ENCODE peak calls at places on chromosome 5, in seven cellular contexts. T is psoas muscle, A is PC-3, Y is K562, R is upper lobe of left lung, G is DND-41, Z is A549. V is an unnamed sample.

GRCh38 chr5:53991942-53992341 is 318.4 kb downstream of the ARL15 start:
- ATAC-seq in R (no peak), A (no peak), T (no peak), Z (no peak), G (no peak), Y (peak; percentile 68), V (no peak)

GRCh38 chr5:139164020-139164419 is 34.1 kb downstream of the SIL1 start:
- ATAC-seq in T (no peak), Z (no peak), G (no peak), Y (peak; percentile 43), A (no peak), R (no peak), V (no peak)

GRCh38 chr5:170502692-170503091 is 1.1 kb upstream of the KCNIP1 start:
- ATAC-seq in T (no peak), Y (no peak), Z (no peak), G (no peak), A (no peak), R (no peak), V (no peak)

GRCh38 chr5:131384616-131385214 is 120.9 kb downstream of the CDC42SE2 start:
- ATAC-seq in T (no peak), G (no peak), Z (no peak), A (no peak), Y (peak; percentile 3), R (no peak), V (no peak)

GRCh38 chr5:10421841-10422691 is 19.6 kb upstream of the ROPN1L start:
- ATAC-seq in G (no peak), Z (no peak), Y (no peak), A (no peak), R (peak; percentile 55), T (no peak), V (no peak)

GRCh38 chr5:169020102-169020501 is 280.8 kb downstream of the SLIT3 start:
- ATAC-seq in A (no peak), T (no peak), G (no peak), Z (no peak), R (no peak), Y (peak; percentile 66), V (no peak)

GRCh38 chr5:174151579-174152181 is 106.2 kb downstream of the NSG2 start:
- ATAC-seq in Z (no peak), Y (no peak), A (no peak), R (no peak), G (no peak), T (no peak), V (no peak)

GRCh38 chr5:126438871-126439270 is 15.7 kb downstream of the GRAMD2B start:
- ATAC-seq in R (no peak), Z (no peak), A (no peak), T (no peak), G (no peak), Y (no peak), V (no peak)

GRCh38 chr5:67476531-67476930 is 279.9 kb upstream of the CD180 start:
- ATAC-seq in Y (no peak), G (no peak), R (no peak), A (no peak), Z (no peak), T (no peak), V (no peak)

GRCh38 chr5:60010328-60010727 is 116.8 kb upstream of the PDE4D start:
- ATAC-seq in R (no peak), Z (peak; percentile 68), T (no peak), A (no peak), G (peak; percentile 57), Y (no peak), V (no peak)

GRCh38 chr5:72036951-72037350 is 70.3 kb upstream of the MAP1B start:
- ATAC-seq in T (no peak), A (no peak), G (no peak), R (no peak), Z (no peak), Y (no peak), V (no peak)

GRCh38 chr5:72030237-72030636 is 77.0 kb upstream of the MAP1B start:
- ATAC-seq in Y (no peak), A (no peak), G (no peak), Z (no peak), T (no peak), R (no peak), V (no peak)

GRCh38 chr5:72035831-72036230 is 71.4 kb upstream of the MAP1B start:
- ATAC-seq in G (no peak), A (no peak), R (no peak), T (no peak), Z (no peak), Y (no peak), V (no peak)

GRCh38 chr5:72032769-72033168 is 74.5 kb upstream of the MAP1B start:
- ATAC-seq in R (no peak), T (no peak), A (no peak), G (no peak), Y (no peak), Z (no peak), V (no peak)

DNA sequence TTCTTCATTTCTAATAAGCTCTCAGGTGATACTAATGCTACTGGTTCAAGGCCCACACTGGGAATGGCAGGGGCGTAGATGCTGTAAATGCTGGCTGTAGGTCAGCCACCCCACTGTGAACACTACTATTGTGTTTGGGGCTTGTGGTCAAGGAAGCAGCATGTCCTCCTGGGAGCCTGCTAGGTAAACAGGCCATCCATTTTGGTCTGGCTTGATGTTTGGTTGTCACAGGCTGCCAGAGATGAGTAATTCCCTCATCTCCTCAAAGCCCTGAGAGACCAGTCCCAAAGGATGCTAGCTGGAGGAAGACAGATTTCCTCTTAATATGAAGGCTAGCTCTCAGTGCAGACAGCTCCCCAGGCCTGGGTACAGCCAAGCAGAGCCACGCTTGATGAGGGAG is 72.6 kb upstream of the MAP1B start:
- ATAC-seq in Z (no peak), T (no peak), A (no peak), R (no peak), G (no peak), Y (no peak), V (no peak)
- H3K27ac ChIP-seq in Z (no peak overlapping the region), T (no peak overlapping the region), A (no peak overlapping the region), R (no peak overlapping the region), G (no peak overlapping the region), Y (no peak overlapping the region), V (no peak overlapping the region)

DNA sequence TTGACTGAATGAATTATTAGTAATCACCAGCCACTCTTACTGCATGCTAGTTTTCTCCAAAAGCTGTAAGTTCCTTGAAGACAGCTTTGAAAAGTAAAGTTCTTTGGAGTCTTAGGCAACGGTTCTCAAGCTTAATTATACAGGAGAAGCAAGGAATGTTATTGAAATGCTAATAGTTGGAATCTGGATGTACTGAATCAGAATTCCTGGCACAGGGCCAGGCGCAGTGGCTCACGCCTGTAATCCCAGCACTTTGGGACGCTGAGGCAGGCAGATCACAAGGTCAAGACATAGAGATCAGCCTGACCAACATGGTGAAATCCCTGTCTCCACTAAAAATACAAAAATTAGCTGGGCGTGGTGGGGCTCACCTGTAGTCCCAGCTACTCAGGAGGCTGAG is 33.4 kb downstream of the GRIA1 start:
- ATAC-seq in R (peak; percentile 49), Z (no peak), Y (no peak), G (no peak), T (no peak), A (no peak), V (peak; percentile 58)
- H3K4me3 ChIP-seq in R (no peak overlapping the region), Z (no peak overlapping the region), Y (no peak overlapping the region), G (no peak overlapping the region), T (no peak overlapping the region), A (no peak overlapping the region), V (no peak overlapping the region)

DNA sequence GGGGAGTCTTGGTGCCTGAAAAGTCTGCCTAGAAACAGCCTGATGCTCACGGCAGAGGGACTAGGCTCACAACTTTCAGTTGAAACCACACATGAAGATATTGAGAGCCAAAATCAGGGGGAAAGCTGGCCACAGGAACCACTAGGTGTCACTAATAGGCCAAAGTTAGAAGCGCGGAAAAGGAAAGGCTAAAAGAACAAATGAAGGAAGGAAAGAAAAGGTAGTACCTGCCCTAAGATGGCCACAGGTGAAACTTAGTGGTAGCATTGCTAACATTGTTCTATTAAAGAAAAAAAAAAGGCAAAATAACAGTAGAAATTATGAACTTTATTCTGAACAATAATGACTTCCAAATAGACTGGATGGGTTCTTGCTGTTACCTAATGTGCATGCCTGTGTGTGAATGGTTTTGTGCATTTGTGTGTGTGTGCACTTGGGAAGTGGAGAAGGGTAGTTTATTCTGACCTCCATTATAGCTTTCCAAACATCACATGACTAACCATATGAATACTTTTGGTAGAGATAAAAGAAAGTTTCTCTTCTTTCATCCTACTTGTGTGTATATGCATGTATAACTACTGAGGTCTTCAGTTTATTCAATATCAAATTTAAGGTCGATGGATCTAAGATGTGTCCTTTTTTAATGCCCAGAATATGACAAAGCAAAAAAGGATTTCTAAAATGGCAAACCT is 2.1 kb upstream of the RFESD start:
- ATAC-seq in Y (no peak), Z (peak; percentile 22), R (peak; percentile 32), T (no peak), A (peak; percentile 10), G (peak; percentile 37), V (no peak)
- H3K27ac ChIP-seq in Y (no peak overlapping the region), Z (peak overlapping the region; percentile 85), R (peak overlapping the region; percentile 7), T (peak overlapping the region; percentile 97), A (no peak overlapping the region), G (peak overlapping the region; percentile 19), V (peak overlapping the region; percentile 89)

GRCh38 chr5:134175874-134176522 is 752 bp downstream of the SKP1 start:
- ATAC-seq in T (peak; percentile 28), A (peak; percentile 2), G (peak; percentile 46), Z (peak; percentile 20), Y (peak; percentile 52), R (peak; percentile 56), V (peak; percentile 23)

GRCh38 chr5:134177197-134178171 is 734 bp upstream of the SKP1 start:
- ATAC-seq in G (peak; percentile 63), T (peak; percentile 70), Z (peak; percentile 56), A (peak; percentile 44), Y (peak; percentile 46), R (peak; percentile 84), V (peak; percentile 75)

GRCh38 chr5:134171972-134172371 is 4.8 kb downstream of the SKP1 start:
- ATAC-seq in Y (no peak), T (no peak), A (no peak), R (no peak), G (no peak), Z (no peak), V (no peak)

GRCh38 chr5:134176523-134177196 is at the start of gene SKP1:
- ATAC-seq in G (peak; percentile 81), T (peak; percentile 89), R (peak; percentile 96), A (peak; percentile 69), Z (peak; percentile 84), Y (peak; percentile 89), V (peak; percentile 93)

DNA sequence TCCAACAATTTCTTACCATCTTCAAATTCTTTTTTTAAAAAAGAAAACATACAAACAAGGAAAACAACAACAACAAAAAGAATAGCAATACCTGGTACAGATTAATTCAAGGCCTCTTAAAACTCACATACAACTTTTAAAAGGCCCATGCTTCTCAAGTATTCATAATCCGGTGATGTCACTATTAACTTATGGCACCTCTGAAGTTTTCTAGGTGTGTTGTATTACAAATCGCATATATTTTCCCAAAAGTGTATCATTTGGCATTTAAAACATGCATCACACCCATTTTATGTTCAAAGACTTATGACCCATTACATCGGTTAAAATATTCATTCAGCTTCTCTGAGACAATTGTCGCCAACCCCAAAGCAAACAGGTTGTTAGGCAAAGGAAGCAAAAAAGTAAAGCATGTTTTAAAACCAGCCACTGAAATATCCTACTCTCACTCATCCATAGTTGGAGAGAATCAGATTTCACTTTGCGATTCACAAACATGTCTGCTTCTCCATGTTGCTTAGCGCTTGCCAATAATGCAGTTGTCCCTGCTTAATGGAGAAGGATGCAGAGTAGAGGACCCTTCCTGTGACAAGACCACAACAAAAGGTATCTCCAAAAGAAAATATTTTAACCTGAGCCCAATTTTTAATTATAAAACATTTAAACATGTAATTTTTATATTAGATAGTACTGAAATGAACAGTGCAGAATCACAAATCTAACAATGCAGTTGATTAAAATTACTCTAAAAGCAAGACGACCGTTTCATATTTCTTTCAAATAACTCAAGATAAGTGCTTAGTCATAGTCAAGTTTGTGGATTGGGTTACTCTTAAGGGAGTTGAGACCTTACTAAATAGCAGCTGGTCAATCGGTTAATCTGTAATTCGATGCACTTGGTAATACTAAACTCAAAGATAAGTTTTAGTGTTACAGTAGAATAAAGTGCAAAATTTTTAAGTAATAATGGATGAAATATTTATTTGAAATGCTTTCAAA is 1.6 kb downstream of the SKP1 start:
- ATAC-seq in Z (no peak), G (no peak), T (no peak), Y (peak; percentile 33), R (no peak), A (peak; percentile 17), V (no peak)
- H3K4me3 ChIP-seq in Z (peak overlapping the region; percentile 89), G (peak overlapping the region; percentile 71), T (peak overlapping the region; percentile 99), Y (peak overlapping the region; percentile 98), R (peak overlapping the region; percentile 59), A (peak overlapping the region; percentile 94), V (peak overlapping the region; percentile 92)